ENCODE peak calls at places on chromosomes 2 and 18, in eight cellular contexts. V is body of pancreas, E is K562, J is Peyer's patch, H is esophagus squamous epithelium, C is IMR-90, F is spleen, X is sigmoid colon. Z is an unnamed sample.

GRCh38 chr2:151927501-151928221 is 99.4 kb upstream of the ARL5A start:
- DNase-seq in V (no peak), E (no peak), J (no peak), H (no peak), C (no peak), F (no peak), X (no peak), Z (no peak)

GRCh38 chr2:72165792-72166191 is 18.1 kb upstream of the CYP26B1 start:
- DNase-seq in V (no peak), E (no peak), J (no peak), H (no peak), C (no peak), F (no peak), X (no peak), Z (no peak)

GRCh38 chr2:223100061-223100511 is 48.1 kb downstream of the KCNE4 start:
- DNase-seq in V (peak; percentile 47), E (no peak), J (no peak), H (no peak), C (peak; percentile 77), F (no peak), X (peak; percentile 92), Z (peak; percentile 64)

GRCh38 chr2:203261326-203262159 is 22.7 kb downstream of the CYP20A1 start:
- DNase-seq in V (no peak), E (no peak), J (no peak), H (no peak), C (no peak), F (no peak), X (no peak), Z (no peak)

GRCh38 chr2:231604101-231604684 is 11.5 kb downstream of the TEX44 start:
- DNase-seq in V (peak; percentile 71), E (no peak), J (no peak), H (no peak), C (no peak), F (peak; percentile 88), X (peak; percentile 89), Z (peak; percentile 48)

GRCh38 chr2:6993230-6993640 is 76.0 kb downstream of the RNF144A start:
- DNase-seq in V (peak; percentile 63), E (no peak), J (no peak), H (no peak), C (no peak), F (peak; percentile 83), X (no peak), Z (peak; percentile 64)

GRCh38 chr2:20247084-20247483 is 22.2 kb upstream of the SDC1 start:
- DNase-seq in V (no peak), E (no peak), J (no peak), H (no peak), C (no peak), F (no peak), X (no peak), Z (no peak)

GRCh38 chr2:207046642-207047213 is 107.4 kb downstream of the CPO start:
- DNase-seq in V (no peak), E (no peak), J (no peak), H (no peak), C (no peak), F (no peak), X (no peak), Z (no peak)

GRCh38 chr2:14297340-14297739 is 335.2 kb upstream of the LRATD1 start:
- DNase-seq in V (no peak), E (no peak), J (no peak), H (no peak), C (no peak), F (no peak), X (no peak), Z (no peak)

GRCh38 chr2:11160731-11161455 is 5.6 kb downstream of the SLC66A3 start:
- DNase-seq in V (no peak), E (no peak), J (no peak), H (no peak), C (no peak), F (peak; percentile 71), X (peak; percentile 27), Z (no peak)
- TF ChIP-seq POLR2A in V (no peak), E (no peak), J (no peak), H (no peak), C (no peak), F (no peak), X (no peak), Z (no peak)

DNA sequence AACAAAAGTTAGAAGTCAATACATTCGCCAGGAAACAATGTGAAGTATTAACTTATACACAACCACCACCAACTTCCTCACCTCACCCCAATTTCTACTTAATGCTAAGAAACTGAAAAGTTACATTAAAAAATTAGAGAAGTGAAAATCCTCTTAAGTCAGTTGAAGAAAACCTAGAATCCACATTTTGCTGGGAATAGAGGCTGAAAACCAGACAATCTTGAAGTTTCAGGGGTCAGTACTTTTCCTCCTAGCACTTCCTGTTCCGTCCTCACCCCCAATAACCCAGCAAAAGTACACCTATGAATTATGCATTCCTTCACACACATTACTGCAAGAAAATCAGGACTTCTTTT is 6.3 kb downstream of the YES1 start:
- DNase-seq in V (no peak), E (no peak), J (no peak), H (no peak), C (no peak), F (no peak), X (no peak), Z (no peak)
- H3K27me3 ChIP-seq in V (no peaks in the 10 kb centered on the region), E (no peaks in the 10 kb centered on the region), J (no peaks in the 10 kb centered on the region), H (no peaks in the 10 kb centered on the region), C (no peaks in the 10 kb centered on the region), F (no peaks in the 10 kb centered on the region), X (no peaks in the 10 kb centered on the region), Z (no peaks in the 10 kb centered on the region)

DNA sequence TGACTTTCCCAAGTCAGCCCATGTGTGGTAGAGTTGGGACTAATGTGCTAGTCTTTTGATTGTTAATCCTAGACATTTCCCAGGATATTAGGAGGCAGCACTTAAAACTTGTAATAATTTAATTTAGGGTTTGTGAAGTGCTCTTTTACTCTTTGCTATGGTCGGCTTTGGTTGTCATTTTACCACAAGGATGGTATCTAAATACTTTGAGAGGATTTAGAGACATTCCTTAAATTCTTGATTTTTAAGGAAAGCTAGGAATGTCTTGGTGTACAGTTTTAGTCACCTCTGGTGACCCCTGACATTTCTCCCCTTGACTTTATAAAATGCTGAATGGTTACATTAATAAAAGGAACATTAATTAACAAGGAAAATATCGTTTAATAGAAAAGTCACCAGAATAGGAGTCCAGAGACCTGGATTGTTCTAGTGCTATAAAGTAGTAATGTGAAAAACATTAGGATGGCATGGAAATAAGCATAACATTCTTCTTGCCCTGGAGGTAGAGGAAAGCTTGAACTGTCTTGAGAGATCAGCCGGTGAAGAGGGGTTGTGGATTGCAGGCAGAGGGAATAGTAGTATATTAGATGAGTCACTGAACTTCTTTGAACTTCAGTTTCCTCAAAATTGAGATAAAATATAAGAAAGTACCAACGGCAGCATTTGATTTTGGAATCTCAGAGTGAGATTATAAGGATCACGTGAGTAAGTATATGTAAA is 209.2 kb downstream of the MCFD2 start:
- DNase-seq in V (no peak), E (no peak), J (no peak), H (no peak), C (peak; percentile 42), F (no peak), X (no peak), Z (no peak)
- H3K4me1 ChIP-seq in V (peaks cover 60% of the 10 kb centered on the region), E (no peaks in the 10 kb centered on the region), J (no peaks in the 10 kb centered on the region), H (peaks cover 4% of the 10 kb centered on the region), C (peaks cover 10% of the 10 kb centered on the region), F (peaks cover 32% of the 10 kb centered on the region), X (no peaks in the 10 kb centered on the region), Z (peaks cover 8% of the 10 kb centered on the region)

GRCh38 chr2:102310964-102311640 is at the start of gene IL1RL1:
- DNase-seq in V (no peak), E (no peak), J (no peak), H (no peak), C (no peak), F (no peak), X (no peak), Z (no peak)
- TF ChIP-seq POLR2A in V (no peak), E (no peak), J (no peak), H (no peak), C (no peak), F (no peak), X (no peak), Z (no peak)

Z was measured in testis.